ENCODE peak calls at places on chromosomes 13 and 19, in five cellular contexts. Z is astrocyte of the spinal cord; C is ascending aorta; R is Caki2; I is stimulated activated CD8-positive, alpha-beta memory T cell treated with anti-CD3 and anti-CD28 coated beads, Interleukin-12 subunit alpha, Interleukin-12 subunit beta, amount 100 ng/mL, for 4 hours. E is an unnamed sample.

GRCh38 chr13:46354143-46355087 is 32.6 kb downstream of the RUBCNL start:
- DNase-seq in I (no peak), C (no peak), R (peak; percentile 70), Z (peak; percentile 98), E (no peak)

GRCh38 chr19:40530091-40530901 is 46.4 kb upstream of the SHKBP1 start:
- DNase-seq in R (peak; percentile 30), C (no peak), Z (no peak), I (no peak), E (peak; percentile 82)

GRCh38 chr19:11887618-11888531 is at the start of gene ZNF69:
- DNase-seq in Z (peak; percentile 65), I (peak; percentile 47), R (peak; percentile 84), C (peak; percentile 59), E (peak; percentile 98)

GRCh38 chr13:97076898-97077297 is 82.6 kb upstream of the OXGR1 start:
- DNase-seq in Z (no peak), C (no peak), R (no peak), I (no peak), E (no peak)

GRCh38 chr13:27599845-27600553 is 20.3 kb downstream of the LNX2 start:
- DNase-seq in R (peak; percentile 52), C (no peak), Z (peak; percentile 76), I (no peak), E (peak; percentile 71)

GRCh38 chr13:25752957-25753540 is 298.8 kb downstream of the SHISA2 start:
- DNase-seq in Z (peak; percentile 95), I (no peak), R (peak; percentile 16), C (no peak), E (peak; percentile 85)

GRCh38 chr13:46817081-46817480 is 20.1 kb upstream of the ESD start:
- DNase-seq in I (no peak), C (no peak), Z (no peak), R (no peak), E (no peak)

GRCh38 chr19:12896460-12896859 is 5.5 kb downstream of the GCDH start:
- DNase-seq in I (no peak), C (no peak), R (no peak), Z (no peak), E (no peak)

GRCh38 chr13:44125943-44126469 is 246.3 kb downstream of the LACC1 start:
- DNase-seq in R (no peak), I (no peak), Z (peak; percentile 45), C (no peak), E (no peak)

GRCh38 chr13:45705936-45706335 is 3.8 kb downstream of the CBY2 start:
- DNase-seq in R (no peak), I (no peak), Z (no peak), C (no peak), E (no peak)

GRCh38 chr13:20231839-20232555 is at the start of gene GJB6:
- DNase-seq in R (no peak), Z (no peak), C (no peak), I (no peak), E (peak; percentile 60)

GRCh38 chr13:75547917-75548316 is 1.7 kb upstream of the UCHL3 start:
- DNase-seq in Z (no peak), I (no peak), C (no peak), R (no peak), E (no peak)